ENCODE peak calls at places on chromosomes 4 and X, in five cellular contexts. One of them, this sample, is unnamed.

GRCh38 chr4:168690199-168690598 is 193.3 kb downstream of the PALLD start:
- DNase-seq in WERI-Rb-1: no peak
- DNase-seq in transverse colon: no peak
- DNase-seq in H9: no peak
- DNase-seq in tibial artery: no peak
- DNase-seq in this sample: no peak

GRCh38 chr4:71974681-71975080 is 57.1 kb upstream of the NPFFR2 start:
- DNase-seq in WERI-Rb-1: no peak
- DNase-seq in transverse colon: no peak
- DNase-seq in H9: no peak
- DNase-seq in tibial artery: no peak
- DNase-seq in this sample: no peak

GRCh38 chr4:118396881-118397666 is 44.3 kb upstream of the PRSS12 start:
- DNase-seq in WERI-Rb-1: no peak
- DNase-seq in transverse colon: no peak
- DNase-seq in H9: no peak
- DNase-seq in tibial artery: no peak
- DNase-seq in this sample: no peak

GRCh38 chr4:62225972-62226371 is 1025.8 kb downstream of the ADGRL3 start:
- DNase-seq in WERI-Rb-1: no peak
- DNase-seq in transverse colon: no peak
- DNase-seq in H9: no peak
- DNase-seq in tibial artery: no peak
- DNase-seq in this sample: no peak

GRCh38 chrX:123570011-123570590 is 162.8 kb downstream of the THOC2 start:
- DNase-seq in WERI-Rb-1: no peak
- DNase-seq in transverse colon: no peak
- DNase-seq in H9: no peak
- DNase-seq in tibial artery: no peak
- DNase-seq in this sample: no peak

GRCh38 chrX:9821581-9821980 is 35.4 kb downstream of the SHROOM2 start:
- DNase-seq in WERI-Rb-1: no peak
- DNase-seq in transverse colon: no peak
- DNase-seq in H9: no peak
- DNase-seq in tibial artery: no peak
- DNase-seq in this sample: no peak

GRCh38 chr4:83114576-83114975 is at the start of gene PLAC8:
- DNase-seq in WERI-Rb-1: no peak
- DNase-seq in transverse colon: peak
- DNase-seq in H9: no peak
- DNase-seq in tibial artery: no peak
- DNase-seq in this sample: no peak

GRCh38 chr4:113434247-113434587 is 327.3 kb downstream of the CAMK2D start:
- DNase-seq in WERI-Rb-1: no peak
- DNase-seq in transverse colon: no peak
- DNase-seq in H9: no peak
- DNase-seq in tibial artery: no peak
- DNase-seq in this sample: no peak

GRCh38 chrX:114344756-114345155 is 239.1 kb upstream of the HTR2C start:
- DNase-seq in WERI-Rb-1: no peak
- DNase-seq in transverse colon: no peak
- DNase-seq in H9: no peak
- DNase-seq in tibial artery: no peak
- DNase-seq in this sample: no peak

GRCh38 chrX:153519569-153520285 is 2.3 kb downstream of the ATP2B3 start:
- DNase-seq in WERI-Rb-1: peak
- DNase-seq in transverse colon: no peak
- DNase-seq in H9: no peak
- DNase-seq in tibial artery: no peak
- DNase-seq in this sample: no peak

DNA sequence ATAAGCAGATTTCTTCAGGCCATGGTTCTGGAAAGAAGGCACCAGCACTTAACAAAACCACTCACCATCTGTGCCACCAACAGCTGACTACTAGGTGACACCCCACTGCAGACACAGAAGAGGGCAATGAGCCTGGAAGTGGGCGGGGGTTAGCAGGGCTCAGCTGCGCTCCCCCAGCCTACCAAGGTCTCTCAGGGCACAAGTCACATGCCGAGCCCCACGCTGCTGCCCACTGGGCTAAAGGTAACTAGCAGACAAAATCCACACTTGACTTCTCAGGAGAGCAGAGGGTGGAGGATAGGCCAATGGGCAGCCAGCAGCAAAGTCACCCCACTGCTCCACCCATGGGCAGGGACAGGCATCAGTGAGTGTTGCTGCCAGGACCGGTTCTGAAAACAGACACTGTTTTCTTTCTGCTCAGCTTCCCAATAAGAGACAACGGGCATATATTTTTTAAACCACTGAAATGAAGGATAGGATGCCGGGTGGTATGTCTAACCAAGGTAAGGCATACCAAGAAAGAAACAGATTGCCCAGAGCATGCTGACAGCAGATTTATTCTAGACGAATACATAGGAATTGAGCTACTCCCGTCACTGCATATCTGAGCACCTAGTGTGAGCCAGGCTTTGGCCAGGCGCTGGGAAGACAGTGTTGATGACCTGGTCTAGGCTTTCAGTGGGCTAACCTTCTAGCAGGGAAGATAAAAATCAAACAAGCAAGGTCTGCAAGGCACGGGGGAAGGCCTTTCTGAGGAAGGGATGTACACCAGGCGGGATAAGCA is 20.1 kb downstream of the ACSL1 start:
- DNase-seq in WERI-Rb-1: peak
- DNase-seq in transverse colon: peak
- DNase-seq in H9: peak
- DNase-seq in tibial artery: peak
- DNase-seq in this sample: peak
- TF ChIP-seq CTCF in WERI-Rb-1: peak
- TF ChIP-seq CTCF in transverse colon: no peak
- TF ChIP-seq CTCF in H9: no peak
- TF ChIP-seq CTCF in tibial artery: no peak
- TF ChIP-seq CTCF in this sample: no peak

DNA sequence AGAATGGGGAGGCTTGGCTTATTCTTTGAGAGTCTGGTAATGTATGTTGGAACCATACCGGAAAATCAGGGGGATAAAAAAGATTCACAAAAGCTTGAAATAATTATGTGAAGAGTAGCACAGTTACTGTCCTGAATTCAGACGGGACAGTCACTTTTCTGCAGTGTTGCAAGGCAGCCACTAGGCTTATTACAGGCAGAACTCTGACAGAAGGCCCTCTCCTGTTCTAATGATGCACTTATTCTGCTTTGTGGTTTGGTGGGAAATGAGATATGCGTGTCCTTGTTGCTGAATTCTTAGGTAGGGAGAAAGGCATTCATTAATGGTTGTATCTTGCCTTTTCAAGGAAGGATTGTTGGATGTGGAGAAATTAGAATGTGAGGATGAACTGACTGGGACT is 37.2 kb downstream of the GUCY1B1 start:
- DNase-seq in WERI-Rb-1: peak
- DNase-seq in transverse colon: no peak
- DNase-seq in H9: peak
- DNase-seq in tibial artery: no peak
- DNase-seq in this sample: no peak
- TF ChIP-seq CTCF in WERI-Rb-1: peak
- TF ChIP-seq CTCF in transverse colon: peak
- TF ChIP-seq CTCF in H9: peak
- TF ChIP-seq CTCF in tibial artery: peak
- TF ChIP-seq CTCF in this sample: no peak

DNA sequence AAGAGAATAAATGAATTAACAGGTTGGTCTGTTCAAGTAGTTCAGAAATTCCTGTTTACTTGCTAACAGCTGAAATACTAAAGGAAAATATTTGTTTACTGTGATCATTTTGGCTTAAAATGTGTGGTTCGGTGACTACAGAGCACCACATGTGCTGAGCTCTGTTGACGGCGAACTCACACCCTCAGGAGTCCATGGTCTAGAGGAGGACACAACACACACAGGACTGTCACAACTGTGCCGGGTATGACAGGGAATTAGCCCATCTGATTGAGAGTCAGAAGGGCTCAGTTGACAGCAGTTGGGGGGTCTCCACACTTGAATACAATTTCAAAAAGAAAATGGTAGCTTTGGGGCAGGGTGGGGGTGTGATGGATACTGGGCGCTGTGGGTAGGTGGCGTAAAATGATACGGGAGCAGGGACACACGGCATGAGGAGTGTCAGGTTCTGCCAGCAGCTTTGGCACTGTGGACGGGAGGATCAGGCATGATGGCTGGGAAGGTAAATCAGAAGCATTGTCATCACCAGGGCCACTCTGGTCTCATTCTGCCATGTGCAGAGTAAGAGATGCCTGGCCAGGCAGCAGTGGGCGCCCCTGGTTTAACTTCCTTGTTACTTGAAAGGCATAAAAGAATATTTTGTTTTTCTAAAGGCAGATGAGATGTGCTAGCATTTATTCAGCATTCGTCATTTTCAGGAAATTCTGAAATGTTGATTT is 33.3 kb downstream of the CLDN22 start:
- DNase-seq in WERI-Rb-1: no peak
- DNase-seq in transverse colon: no peak
- DNase-seq in H9: no peak
- DNase-seq in tibial artery: no peak
- DNase-seq in this sample: no peak
- TF ChIP-seq CTCF in WERI-Rb-1: no peak
- TF ChIP-seq CTCF in transverse colon: no peak
- TF ChIP-seq CTCF in H9: no peak
- TF ChIP-seq CTCF in tibial artery: no peak
- TF ChIP-seq CTCF in this sample: no peak

GRCh38 chrX:95056901-95057300 is 1382.9 kb downstream of the FAM133A start:
- DNase-seq in WERI-Rb-1: no peak
- DNase-seq in transverse colon: no peak
- DNase-seq in H9: no peak
- DNase-seq in tibial artery: no peak
- DNase-seq in this sample: no peak
- TF ChIP-seq CTCF in WERI-Rb-1: no peak
- TF ChIP-seq CTCF in transverse colon: no peak
- TF ChIP-seq CTCF in H9: peak
- TF ChIP-seq CTCF in tibial artery: no peak
- TF ChIP-seq CTCF in this sample: no peak

GRCh38 chr4:41358626-41359025 is 101.9 kb downstream of the UCHL1 start:
- DNase-seq in WERI-Rb-1: no peak
- DNase-seq in transverse colon: no peak
- DNase-seq in H9: no peak
- DNase-seq in tibial artery: no peak
- DNase-seq in this sample: no peak

GRCh38 chr4:41360214-41360910 is 103.6 kb downstream of the UCHL1 start:
- DNase-seq in WERI-Rb-1: peak
- DNase-seq in transverse colon: peak
- DNase-seq in H9: peak
- DNase-seq in tibial artery: peak
- DNase-seq in this sample: no peak

GRCh38 chr4:41360911-41361830 is 104.4 kb downstream of the UCHL1 start:
- DNase-seq in WERI-Rb-1: peak
- DNase-seq in transverse colon: peak
- DNase-seq in H9: peak
- DNase-seq in tibial artery: peak
- DNase-seq in this sample: no peak

GRCh38 chr4:41359836-41360213 is 103.1 kb downstream of the UCHL1 start:
- DNase-seq in WERI-Rb-1: no peak
- DNase-seq in transverse colon: no peak
- DNase-seq in H9: peak
- DNase-seq in tibial artery: no peak
- DNase-seq in this sample: no peak

DNA sequence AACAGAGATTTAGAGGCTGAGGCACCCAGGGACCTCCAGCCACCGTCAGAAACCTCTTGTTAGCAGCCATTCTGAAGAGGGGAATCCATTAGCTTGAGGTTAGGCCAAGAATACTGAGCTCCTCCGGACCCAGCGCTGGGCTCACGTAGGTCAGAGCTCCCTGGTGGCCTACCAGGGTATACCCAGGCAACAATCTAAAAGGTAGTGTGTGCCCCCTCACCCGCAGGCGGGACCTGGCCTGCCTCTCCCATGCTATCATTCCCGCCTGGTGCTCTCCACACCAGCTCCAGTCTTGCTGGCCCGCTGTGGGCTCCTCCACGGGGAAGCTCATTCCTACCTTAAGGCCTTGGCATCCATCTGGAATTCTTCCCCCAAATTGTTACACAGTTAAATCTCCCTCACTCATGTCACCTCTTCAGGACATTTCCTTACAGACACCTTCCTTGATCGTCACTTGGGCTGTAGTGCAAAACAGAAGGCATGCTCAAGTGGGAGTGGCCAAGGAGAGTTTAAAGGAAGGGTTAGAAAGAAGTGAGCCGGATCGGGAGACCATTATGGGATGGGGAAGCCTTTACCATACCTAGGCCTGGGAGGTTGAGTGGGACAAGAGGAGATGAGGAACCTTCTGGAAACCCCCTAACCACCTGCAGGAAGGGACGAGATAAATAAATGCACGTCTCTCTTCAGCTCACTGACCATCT is 102.5 kb downstream of the UCHL1 start:
- DNase-seq in WERI-Rb-1: peak
- DNase-seq in transverse colon: no peak
- DNase-seq in H9: peak
- DNase-seq in tibial artery: no peak
- DNase-seq in this sample: no peak
- TF ChIP-seq CTCF in WERI-Rb-1: peak
- TF ChIP-seq CTCF in transverse colon: no peak
- TF ChIP-seq CTCF in H9: peak
- TF ChIP-seq CTCF in tibial artery: no peak
- TF ChIP-seq CTCF in this sample: no peak

This sample was measured in activated B cell treated with CpG ODN at 0.5 μM for 24 hours.